ENCODE peak calls at places on chromosomes 5 and 9, in six cellular contexts. J is HT1080; G is HS-27A; H is activated CD8-positive, alpha-beta T cell treated with anti-CD3 and anti-CD28 coated beads, Interleukin-2, amount 10 ng/mL, durations not matched to agents 7 days and 5 days; C is T follicular helper cell; O is OCI-LY7. T is an unnamed sample.

GRCh38 chr5:38426493-38426892 is 130.0 kb downstream of the LIFR start:
- DNase-seq in C (no peak), G (no peak), H (no peak), J (peak; percentile 29), O (no peak), T (peak; percentile 51)

GRCh38 chr9:129609486-129610192 is 11.3 kb downstream of the C9orf50 start:
- DNase-seq in O (peak; percentile 17), C (peak; percentile 29), H (peak; percentile 75), J (no peak), G (no peak), T (no peak)

GRCh38 chr9:77651203-77651602 is 3.1 kb upstream of the GNA14 start:
- DNase-seq in G (no peak), C (no peak), J (no peak), O (no peak), H (no peak), T (no peak)

GRCh38 chr5:55172937-55173695 is at the start of gene CDC20B:
- DNase-seq in G (peak; percentile 31), H (peak; percentile 76), C (peak; percentile 56), O (peak; percentile 83), J (peak; percentile 53), T (peak; percentile 26)

GRCh38 chr9:136603901-136604816 is 58.3 kb upstream of the NOTCH1 start:
- DNase-seq in G (no peak), C (no peak), J (no peak), O (no peak), H (no peak), T (no peak)

GRCh38 chr5:52682492-52682891 is 105.2 kb upstream of the ITGA1 start:
- DNase-seq in H (no peak), G (no peak), C (no peak), J (no peak), O (no peak), T (no peak)

GRCh38 chr5:35046754-35047153 is 995 bp downstream of the AGXT2 start:
- DNase-seq in C (no peak), O (no peak), J (peak; percentile 99), G (peak; percentile 90), H (no peak), T (no peak)

GRCh38 chr5:179862296-179862695 is 3.7 kb upstream of the MRNIP start:
- DNase-seq in C (no peak), J (no peak), G (no peak), H (no peak), O (no peak), T (no peak)

GRCh38 chr9:101814064-101814463 is 75.6 kb upstream of the GRIN3A start:
- DNase-seq in C (no peak), G (no peak), O (no peak), H (no peak), J (no peak), T (no peak)

GRCh38 chr5:17365756-17366155 is 132.3 kb upstream of the TAF11L2 start:
- DNase-seq in H (no peak), O (no peak), C (no peak), J (no peak), G (no peak), T (peak; percentile 93)

GRCh38 chr5:170467000-170467707 is 36.7 kb upstream of the KCNIP1 start:
- DNase-seq in O (no peak), H (no peak), G (peak; percentile 50), J (peak; percentile 93), C (no peak), T (peak; percentile 57)

GRCh38 chr5:138974227-138975063 is 99.3 kb upstream of the LRRTM2 start:
- DNase-seq in J (no peak), G (no peak), H (no peak), O (no peak), C (no peak), T (no peak)

GRCh38 chr9:35687306-35687705 is 2.4 kb downstream of the TPM2 start:
- DNase-seq in G (no peak), J (no peak), O (peak; percentile 20), H (no peak), C (no peak), T (no peak)

GRCh38 chr9:71876829-71877228 is 34.2 kb downstream of the ABHD17B start:
- DNase-seq in J (no peak), O (no peak), C (no peak), G (no peak), H (no peak), T (no peak)

GRCh38 chr5:81995407-81995806 is 23.6 kb downstream of the ATG10 start:
- DNase-seq in O (no peak), C (no peak), G (no peak), J (no peak), H (no peak), T (no peak)

T was measured in H4.